ENCODE peak calls at places on chromosomes 2 and 18, in seven cellular contexts. N, C, H, E, F, U and G are unnamed samples.

GRCh38 chr2:237791977-237792727 is 6.4 kb upstream of the RBM44 start:
- DNase-seq in N (no peak), C (no peak), H (no peak), E (no peak), F (no peak), U (no peak), G (peak)

GRCh38 chr2:49490710-49491109 is 336.4 kb upstream of the FSHR start:
- DNase-seq in N (no peak), C (no peak), H (no peak), E (no peak), F (peak), U (no peak), G (no peak)

GRCh38 chr18:23583071-23583865 is 3.0 kb downstream of the NPC1 start:
- DNase-seq in N (no peak), C (no peak), H (no peak), E (no peak), F (no peak), U (no peak), G (no peak)

GRCh38 chr2:46125798-46126197 is 171.4 kb upstream of the EPAS1 start:
- DNase-seq in N (no peak), C (no peak), H (no peak), E (no peak), F (no peak), U (no peak), G (no peak)

GRCh38 chr2:95277246-95277906 is 3.1 kb downstream of the PROM2 start:
- DNase-seq in N (peak), C (no peak), H (no peak), E (no peak), F (no peak), U (no peak), G (peak)

GRCh38 chr2:64819371-64819770 is 165.7 kb upstream of the SERTAD2 start:
- DNase-seq in N (no peak), C (no peak), H (no peak), E (no peak), F (no peak), U (no peak), G (no peak)

GRCh38 chr2:212032032-212032431 is 506.6 kb downstream of the ERBB4 start:
- DNase-seq in N (no peak), C (peak), H (no peak), E (no peak), F (no peak), U (peak), G (peak)

GRCh38 chr18:77522031-77522675 is 272.5 kb downstream of the GALR1 start:
- DNase-seq in N (no peak), C (no peak), H (no peak), E (no peak), F (no peak), U (no peak), G (no peak)

GRCh38 chr2:5742126-5742525 is 49.9 kb downstream of the SOX11 start:
- DNase-seq in N (no peak), C (no peak), H (no peak), E (no peak), F (no peak), U (no peak), G (no peak)

GRCh38 chr18:76953186-76953982 is 131.0 kb downstream of the ZNF236 start:
- DNase-seq in N (peak), C (no peak), H (peak), E (no peak), F (no peak), U (no peak), G (no peak)

GRCh38 chr18:36511791-36512352 is 214.4 kb downstream of the FHOD3 start:
- DNase-seq in N (no peak), C (no peak), H (no peak), E (no peak), F (no peak), U (no peak), G (no peak)